ENCODE peak calls at places on chromosome 6, in eight cellular contexts. O, C, D, V, W, H, K and L are unnamed samples.

GRCh38 chr6:56914791-56915658 is 39.9 kb upstream of the BEND6 start:
- DNase-seq in O (no peak), C (peak), D (no peak), V (peak), W (no peak), H (no peak), K (peak), L (no peak)

GRCh38 chr6:43943099-43943766 is 173.2 kb downstream of the VEGFA start:
- DNase-seq in O (no peak), C (no peak), D (no peak), V (no peak), W (no peak), H (no peak), K (no peak), L (no peak)

GRCh38 chr6:112480551-112480950 is 133.4 kb downstream of the RFPL4B start:
- DNase-seq in O (no peak), C (no peak), D (no peak), V (peak), W (no peak), H (no peak), K (no peak), L (peak)

GRCh38 chr6:111478064-111478476 is 4.9 kb downstream of the REV3L start:
- DNase-seq in O (no peak), C (no peak), D (no peak), V (peak), W (no peak), H (no peak), K (no peak), L (no peak)

GRCh38 chr6:39670519-39670918 is 54.7 kb downstream of the KIF6 start:
- DNase-seq in O (no peak), C (no peak), D (no peak), V (no peak), W (no peak), H (no peak), K (no peak), L (no peak)

GRCh38 chr6:24274441-24275083 is 83.3 kb downstream of the DCDC2 start:
- DNase-seq in O (no peak), C (peak), D (no peak), V (peak), W (no peak), H (no peak), K (no peak), L (peak)

GRCh38 chr6:111673871-111674270 is 68.2 kb upstream of the TRAF3IP2 start:
- DNase-seq in O (no peak), C (no peak), D (no peak), V (no peak), W (no peak), H (no peak), K (no peak), L (no peak)

GRCh38 chr6:83546636-83547035 is 34.3 kb downstream of the PRSS35 start:
- DNase-seq in O (no peak), C (peak), D (no peak), V (no peak), W (no peak), H (no peak), K (no peak), L (no peak)

GRCh38 chr6:22783921-22784320 is 214.6 kb downstream of the HDGFL1 start:
- DNase-seq in O (no peak), C (no peak), D (no peak), V (no peak), W (no peak), H (no peak), K (no peak), L (no peak)

GRCh38 chr6:85191656-85192055 is 258.2 kb upstream of the NT5E start:
- DNase-seq in O (no peak), C (no peak), D (no peak), V (peak), W (no peak), H (no peak), K (no peak), L (peak)

GRCh38 chr6:38346291-38347079 is 293.2 kb downstream of the BTBD9 start:
- DNase-seq in O (no peak), C (no peak), D (peak), V (peak), W (no peak), H (no peak), K (no peak), L (peak)

GRCh38 chr6:133939778-133940667 is 13.0 kb upstream of the TBPL1 start:
- DNase-seq in O (no peak), C (no peak), D (no peak), V (no peak), W (no peak), H (no peak), K (no peak), L (no peak)

GRCh38 chr6:133948472-133948871 is 4.6 kb upstream of the TBPL1 start:
- DNase-seq in O (no peak), C (no peak), D (no peak), V (no peak), W (no peak), H (no peak), K (no peak), L (no peak)

GRCh38 chr6:133947302-133947900 is 5.6 kb upstream of the TBPL1 start:
- DNase-seq in O (no peak), C (no peak), D (peak), V (no peak), W (no peak), H (peak), K (no peak), L (no peak)

GRCh38 chr6:133945158-133945557 is 7.9 kb upstream of the TBPL1 start:
- DNase-seq in O (no peak), C (peak), D (no peak), V (peak), W (no peak), H (no peak), K (no peak), L (no peak)
- TF ChIP-seq CTCF in O (no peak), C (no peak), D (peak), V (no peak), W (no peak), H (no peak), K (no peak), L (no peak)

GRCh38 chr6:140893432-140893831 is 1239.3 kb upstream of the GJE1 start:
- DNase-seq in O (no peak), C (no peak), D (no peak), V (no peak), W (no peak), H (no peak), K (no peak), L (no peak)

GRCh38 chr6:140897804-140898573 is 1234.7 kb upstream of the GJE1 start:
- DNase-seq in O (no peak), C (peak), D (no peak), V (no peak), W (no peak), H (no peak), K (no peak), L (no peak)

DNA sequence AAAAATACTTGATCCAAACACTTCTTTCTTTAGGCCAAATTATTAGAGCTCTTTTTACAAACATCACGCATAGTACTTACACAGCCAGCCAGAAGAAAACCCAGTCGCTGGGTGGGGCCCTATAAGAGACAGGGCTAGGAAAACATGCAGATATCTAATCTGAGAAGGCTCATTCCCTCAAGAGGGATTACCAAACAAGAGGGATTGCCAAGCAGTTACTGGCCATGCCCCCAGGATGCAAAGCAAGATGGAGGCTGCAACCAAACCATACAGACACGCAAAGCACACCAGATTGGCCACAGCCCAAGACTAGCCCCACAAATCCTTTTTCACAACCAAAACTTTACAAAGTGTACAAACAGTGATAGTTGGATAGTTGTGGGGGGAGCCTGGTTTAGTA is 1235.4 kb upstream of the GJE1 start:
- DNase-seq in O (no peak), C (peak), D (no peak), V (no peak), W (no peak), H (no peak), K (no peak), L (no peak)
- H3K4me3 ChIP-seq in O (no peak), C (peak), D (no peak), V (no peak), W (peak), H (no peak), K (no peak), L (no peak)

GRCh38 chr6:7106215-7106751 is 1.5 kb upstream of the RREB1 start:
- DNase-seq in O (no peak), C (peak), D (no peak), V (no peak), W (no peak), H (no peak), K (no peak), L (peak)

GRCh38 chr6:7104752-7105151 is 3.0 kb upstream of the RREB1 start:
- DNase-seq in O (no peak), C (no peak), D (no peak), V (no peak), W (no peak), H (no peak), K (no peak), L (no peak)

GRCh38 chr6:7108196-7108963 is 619 bp downstream of the RREB1 start:
- DNase-seq in O (peak), C (peak), D (no peak), V (peak), W (no peak), H (peak), K (peak), L (peak)

GRCh38 chr6:7107578-7108195 is at the start of gene RREB1:
- DNase-seq in O (peak), C (peak), D (no peak), V (peak), W (no peak), H (peak), K (peak), L (peak)

GRCh38 chr6:7106752-7107577 is 796 bp upstream of the RREB1 start:
- DNase-seq in O (peak), C (peak), D (no peak), V (no peak), W (no peak), H (peak), K (peak), L (peak)
- TF ChIP-seq CTCF in O (no peak), C (no peak), D (no peak), V (peak), W (no peak), H (no peak), K (no peak), L (no peak)

GRCh38 chr6:36550473-36551000 is 3.3 kb upstream of the STK38 start:
- DNase-seq in O (no peak), C (peak), D (no peak), V (no peak), W (no peak), H (no peak), K (no peak), L (no peak)
- H3K4me3 ChIP-seq in O (no peak), C (no peak), D (no peak), V (no peak), W (no peak), H (no peak), K (no peak), L (no peak)

DNA sequence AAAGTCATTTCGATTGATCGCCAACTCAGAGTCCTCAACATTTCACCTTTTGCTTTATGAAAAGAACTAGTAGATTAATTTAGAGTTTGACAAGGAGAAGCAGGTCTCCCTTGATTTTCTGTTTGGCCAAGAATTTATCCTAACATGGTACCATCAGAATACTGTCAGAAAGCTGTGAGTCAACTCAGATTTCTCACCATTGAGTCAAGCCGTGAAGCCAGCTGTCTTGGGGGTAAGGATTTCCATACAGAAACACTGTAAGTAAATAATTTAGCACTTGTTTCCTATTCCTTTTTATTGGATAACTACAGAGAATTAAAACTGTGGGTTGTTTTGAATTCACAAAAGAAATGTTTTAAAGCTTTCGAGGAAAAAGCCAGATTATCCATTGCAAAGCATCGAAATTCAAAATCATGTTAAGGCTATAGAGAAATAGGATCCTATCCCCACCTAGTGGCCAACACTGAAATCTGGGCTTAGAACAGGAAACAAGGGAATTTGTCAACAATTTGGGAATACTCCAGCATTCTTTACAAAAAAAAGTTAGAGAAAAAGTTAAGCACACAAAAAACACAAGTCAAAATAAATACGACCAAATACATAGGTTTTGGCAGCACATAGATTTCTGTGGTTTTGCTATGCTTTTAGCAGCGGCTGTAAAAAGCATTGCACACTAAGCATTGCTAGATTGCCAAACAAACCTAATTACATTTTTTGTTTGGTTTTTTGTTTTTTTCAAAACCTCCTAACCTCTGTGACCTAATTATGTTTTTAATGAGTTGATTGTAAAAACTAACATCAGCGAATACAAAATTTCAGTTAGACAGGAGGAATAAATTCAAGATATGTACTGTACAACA is 44.2 kb downstream of the COL11A2 start:
- DNase-seq in O (no peak), C (peak), D (no peak), V (peak), W (no peak), H (no peak), K (no peak), L (no peak)
- TF ChIP-seq CTCF in O (peak), C (peak), D (peak), V (peak), W (peak), H (peak), K (peak), L (peak)

DNA sequence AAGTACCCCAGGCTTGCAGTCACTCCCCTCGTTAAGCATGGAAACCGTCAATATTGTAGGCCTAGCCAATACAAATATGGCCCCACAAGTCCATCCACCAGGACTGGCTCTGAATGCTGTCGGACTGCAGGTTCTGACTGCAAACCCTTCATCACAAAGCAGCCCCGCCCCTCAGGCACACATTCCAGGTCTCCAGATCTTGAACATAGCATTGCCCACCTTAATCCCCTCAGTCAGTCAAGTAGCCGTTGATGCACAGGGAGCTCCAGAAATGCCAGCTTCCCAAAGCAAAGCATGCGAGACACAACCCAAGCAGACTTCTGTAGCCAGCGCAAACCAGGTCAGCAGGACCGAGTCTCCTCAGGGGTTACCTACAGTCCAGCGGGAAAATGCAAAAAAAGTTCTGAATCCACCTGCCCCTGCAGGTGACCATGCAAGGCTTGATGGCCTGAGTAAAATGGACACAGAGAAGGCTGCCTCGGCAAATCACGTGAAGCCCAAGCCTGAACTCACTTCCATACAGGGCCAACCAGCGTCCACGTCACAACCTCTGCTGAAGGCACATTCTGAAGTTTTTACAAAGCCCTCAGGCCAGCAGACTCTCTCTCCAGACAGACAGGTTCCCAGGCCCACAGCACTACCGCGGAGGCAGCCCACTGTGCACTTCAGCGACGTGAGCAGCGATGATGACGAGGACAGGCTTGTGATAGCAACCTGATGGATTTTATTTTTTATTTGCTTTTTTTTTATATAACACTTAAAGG is 126.2 kb upstream of the EDN1 start:
- DNase-seq in O (no peak), C (no peak), D (no peak), V (no peak), W (no peak), H (no peak), K (no peak), L (no peak)
- H3K4me3 ChIP-seq in O (no peak), C (no peak), D (no peak), V (no peak), W (no peak), H (no peak), K (no peak), L (no peak)

GRCh38 chr6:166772518-166772917 is 145.5 kb upstream of the RPS6KA2 start:
- DNase-seq in O (no peak), C (no peak), D (no peak), V (no peak), W (no peak), H (no peak), K (no peak), L (no peak)
- TF ChIP-seq CTCF in O (no peak), C (peak), D (peak), V (no peak), W (no peak), H (no peak), K (no peak), L (no peak)

GRCh38 chr6:42279966-42280629 is 62.4 kb upstream of the MRPS10 start:
- DNase-seq in O (no peak), C (no peak), D (no peak), V (peak), W (no peak), H (peak), K (peak), L (peak)
- H3K4me3 ChIP-seq in O (no peak), C (no peak), D (no peak), V (no peak), W (peak), H (no peak), K (no peak), L (no peak)